ENCODE peak calls at places on chromosomes 4 and X, in six cellular contexts. D, Q, X, Z, T and I are unnamed samples.

GRCh38 chrX:136196691-136197155 is 49.4 kb downstream of the FHL1 start:
- DNase-seq in D (no peak), Q (no peak), X (no peak), Z (no peak), T (no peak), I (no peak)

GRCh38 chr4:113901994-113902787 is 77.3 kb downstream of the ARSJ start:
- DNase-seq in D (peak; percentile 85), Q (no peak), X (peak; percentile 64), Z (peak; percentile 74), T (no peak), I (peak; percentile 23)

GRCh38 chrX:130523460-130524394 is 121.9 kb downstream of the RBMX2 start:
- DNase-seq in D (no peak), Q (no peak), X (no peak), Z (peak; percentile 47), T (peak; percentile 10), I (no peak)

GRCh38 chrX:111511477-111511876 is at the start of gene SERTM2:
- DNase-seq in D (no peak), Q (no peak), X (no peak), Z (no peak), T (peak; percentile 26), I (peak; percentile 5)

GRCh38 chrX:49186125-49187027 is at the start of gene PRICKLE3:
- DNase-seq in D (peak; percentile 91), Q (no peak), X (peak; percentile 76), Z (peak; percentile 87), T (peak; percentile 85), I (peak; percentile 82)

GRCh38 chrX:40329616-40330015 is 231.9 kb upstream of the BCOR start:
- DNase-seq in D (no peak), Q (no peak), X (no peak), Z (no peak), T (peak; percentile 60), I (no peak)

GRCh38 chr4:123452585-123452984 is 56.0 kb downstream of the SPRY1 start:
- DNase-seq in D (no peak), Q (peak; percentile 86), X (no peak), Z (no peak), T (peak; percentile 52), I (no peak)

GRCh38 chr4:89539797-89540711 is 232.5 kb upstream of the GPRIN3 start:
- DNase-seq in D (no peak), Q (no peak), X (no peak), Z (no peak), T (no peak), I (no peak)

GRCh38 chr4:53684448-53684847 is 93.2 kb upstream of the LNX1 start:
- DNase-seq in D (no peak), Q (no peak), X (no peak), Z (no peak), T (no peak), I (no peak)

GRCh38 chr4:2054217-2054616 is 4.9 kb upstream of the NAT8L start:
- DNase-seq in D (peak; percentile 2), Q (no peak), X (no peak), Z (no peak), T (no peak), I (no peak)

GRCh38 chrX:134836497-134836968 is 154.3 kb upstream of the SMIM10 start:
- DNase-seq in D (no peak), Q (no peak), X (no peak), Z (peak; percentile 47), T (peak; percentile 29), I (no peak)

GRCh38 chrX:135688137-135688536 is 25.3 kb upstream of the CT45A1 start:
- DNase-seq in D (no peak), Q (no peak), X (no peak), Z (no peak), T (peak; percentile 7), I (no peak)

DNA sequence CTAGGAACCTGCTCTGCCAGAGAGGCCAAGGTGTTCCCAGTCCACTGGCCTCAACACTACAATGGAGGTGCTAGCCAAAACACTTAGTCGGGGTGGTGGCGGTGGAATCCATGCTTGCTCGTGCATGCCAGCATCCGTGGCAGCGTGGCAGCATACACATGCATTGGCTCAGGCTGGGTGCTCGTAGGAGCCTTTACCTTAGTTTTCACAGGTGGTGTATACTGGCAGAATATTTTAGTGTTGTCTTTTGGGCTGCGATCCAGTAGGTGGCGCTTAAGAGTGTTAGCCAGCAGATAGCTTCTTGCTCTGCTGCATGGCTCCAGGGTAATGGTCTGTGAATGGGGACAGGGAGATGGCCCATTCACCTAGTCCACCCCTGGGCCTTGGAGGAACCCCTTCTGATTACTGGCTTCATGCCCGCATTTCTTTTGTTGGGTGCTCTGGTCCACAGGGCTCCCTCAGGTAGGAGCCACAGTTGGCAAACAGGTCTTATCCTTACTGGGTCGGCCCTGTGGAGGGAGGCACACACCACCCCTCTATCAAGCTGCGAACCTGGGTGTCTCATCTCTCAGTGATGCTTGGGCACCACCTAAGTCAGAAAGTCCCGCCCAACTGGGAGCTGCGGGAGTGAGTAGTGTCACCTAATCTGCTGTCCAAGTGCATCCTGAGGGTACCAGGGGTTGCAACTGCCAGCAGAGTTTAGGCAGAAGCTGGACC is 40.0 kb downstream of the RIPPLY1 start:
- DNase-seq in D (no peak), Q (no peak), X (peak; percentile 8), Z (peak; percentile 38), T (peak; percentile 17), I (peak; percentile 25)
- TF ChIP-seq CTCF in D (peak; percentile 49), Q (peak; percentile 17), X (no peak), Z (peak; percentile 10), T (peak; percentile 56), I (peak; percentile 37)

GRCh38 chr4:80071643-80072606 is 1.1 kb downstream of the ANTXR2 start:
- DNase-seq in D (peak; percentile 80), Q (no peak), X (peak; percentile 59), Z (peak; percentile 22), T (peak; percentile 88), I (peak; percentile 30)

GRCh38 chr4:80073362-80074008 is 456 bp upstream of the ANTXR2 start:
- DNase-seq in D (no peak), Q (no peak), X (no peak), Z (no peak), T (no peak), I (peak; percentile 56)

GRCh38 chr4:80070880-80071620 is 2.0 kb downstream of the ANTXR2 start:
- DNase-seq in D (no peak), Q (no peak), X (no peak), Z (no peak), T (no peak), I (no peak)

GRCh38 chr4:80074059-80074458 is 1.0 kb upstream of the ANTXR2 start:
- DNase-seq in D (no peak), Q (no peak), X (no peak), Z (no peak), T (no peak), I (no peak)

DNA sequence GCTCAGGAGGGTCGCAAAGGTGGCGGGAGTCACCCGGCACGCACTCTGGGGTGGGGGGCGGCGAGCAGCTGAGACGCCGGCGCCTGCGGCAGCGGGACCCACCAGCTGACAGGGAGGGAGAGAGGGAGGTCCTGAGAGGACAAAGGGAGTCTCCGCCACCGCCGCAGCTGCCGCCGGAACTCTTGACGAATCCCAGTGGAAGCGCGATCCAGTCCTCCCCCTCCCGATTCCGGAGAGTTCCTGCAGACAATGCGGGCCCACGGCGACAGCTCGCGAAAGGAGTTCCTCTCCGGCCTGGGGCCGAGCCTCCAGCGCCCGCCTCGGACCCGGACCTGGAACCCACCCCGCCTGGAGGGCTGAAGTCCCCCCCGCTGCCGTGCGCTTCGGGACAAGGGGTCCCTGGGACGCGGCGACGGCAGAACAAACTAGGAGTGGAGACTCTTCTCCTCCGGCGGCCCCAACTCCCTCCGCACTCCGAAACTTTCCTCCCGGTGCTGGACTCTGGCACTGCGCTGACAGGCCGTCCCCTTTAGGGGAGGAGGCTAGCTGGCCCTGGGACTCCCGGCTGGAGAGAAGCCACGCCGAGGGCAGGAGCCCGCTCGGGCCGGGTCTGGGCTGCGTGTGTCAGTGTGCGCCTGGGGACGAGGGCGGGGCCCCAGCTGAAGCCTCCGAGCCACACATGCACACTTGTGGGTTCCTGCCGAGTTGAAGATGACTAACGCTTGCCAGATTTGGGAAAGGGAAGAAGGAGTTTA is at the start of gene ANTXR2:
- DNase-seq in D (peak; percentile 96), Q (peak; percentile 93), X (peak; percentile 70), Z (peak; percentile 74), T (peak; percentile 94), I (peak; percentile 71)
- TF ChIP-seq CTCF in D (no peak), Q (no peak), X (no peak), Z (no peak), T (no peak), I (no peak)

DNA sequence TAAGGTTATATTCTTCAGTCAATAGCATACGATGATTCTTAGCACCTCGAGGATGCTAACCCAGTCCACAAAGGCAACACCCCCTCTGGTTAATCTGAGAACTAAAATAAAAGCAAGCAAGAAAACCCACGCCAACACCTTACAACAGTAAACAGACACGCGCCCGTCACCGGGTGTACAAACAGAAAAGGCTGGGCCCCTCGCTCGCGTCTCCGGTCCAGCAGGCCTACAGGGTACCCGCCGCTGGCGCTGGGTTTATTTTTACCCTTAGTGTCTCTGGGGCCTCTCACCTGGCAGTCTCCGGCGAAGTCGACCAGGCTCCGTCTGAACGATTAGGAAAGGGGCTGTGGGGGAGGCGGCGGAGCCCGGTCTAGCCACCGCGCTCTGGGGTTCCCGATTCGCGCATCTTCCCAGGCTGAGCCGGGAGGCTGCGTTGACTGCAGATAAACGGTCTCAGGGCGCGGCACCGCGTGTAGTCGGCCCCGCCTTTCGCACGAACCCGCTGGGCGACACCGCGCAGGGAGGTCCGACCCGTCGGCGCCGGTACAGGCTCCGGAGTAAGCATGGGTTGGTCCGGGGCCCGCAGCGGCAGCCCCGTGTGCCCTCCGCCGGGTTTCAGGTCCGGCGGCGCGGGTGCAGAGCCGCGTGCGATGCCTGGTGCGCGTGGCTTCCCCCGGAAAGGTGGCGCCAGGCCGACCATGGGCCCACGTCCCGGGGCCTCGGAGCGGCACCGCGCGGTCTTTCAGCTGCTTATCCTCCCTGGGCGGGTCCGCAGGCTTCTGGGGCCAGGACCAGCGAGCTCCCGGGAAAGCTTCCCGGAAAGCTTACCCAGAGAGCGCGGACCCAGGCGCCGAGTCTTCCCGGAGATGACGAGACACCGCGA is at the start of gene SLC9B2:
- DNase-seq in D (peak; percentile 84), Q (no peak), X (peak; percentile 64), Z (peak; percentile 21), T (peak; percentile 74), I (peak; percentile 70)
- TF ChIP-seq CTCF in D (no peak), Q (no peak), X (no peak), Z (no peak), T (no peak), I (no peak)

GRCh38 chrX:1321689-1322088 is 14.9 kb upstream of the IL3RA start:
- DNase-seq in D (no peak), Q (no peak), X (no peak), Z (no peak), T (peak; percentile 20), I (no peak)

GRCh38 chrX:1325515-1326116 is 11.0 kb upstream of the IL3RA start:
- DNase-seq in D (no peak), Q (no peak), X (no peak), Z (no peak), T (peak; percentile 34), I (no peak)

GRCh38 chrX:1327651-1328304 is 8.8 kb upstream of the IL3RA start:
- DNase-seq in D (no peak), Q (no peak), X (no peak), Z (no peak), T (no peak), I (no peak)

GRCh38 chrX:1322393-1322792 is 14.2 kb upstream of the IL3RA start:
- DNase-seq in D (no peak), Q (no peak), X (no peak), Z (no peak), T (peak; percentile 63), I (no peak)

DNA sequence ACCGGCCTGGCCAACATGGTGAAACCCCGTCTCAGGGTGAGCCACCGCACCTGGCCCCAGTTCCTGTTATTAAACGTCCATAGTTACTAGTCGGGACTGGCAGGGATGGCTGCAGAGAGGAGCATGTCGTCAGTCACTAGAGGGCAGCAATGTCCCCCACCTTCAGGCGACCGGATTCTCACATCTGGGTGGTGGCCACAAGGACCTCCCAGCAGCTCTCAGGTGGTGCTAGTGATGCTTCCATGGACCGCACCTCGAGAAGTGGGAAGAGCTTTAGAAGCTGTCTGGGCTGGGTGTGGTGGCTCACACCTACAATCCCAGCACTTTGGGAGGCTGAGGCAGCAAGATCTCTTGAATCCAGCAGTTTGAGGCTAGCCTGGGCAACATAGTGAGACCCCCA is 13.3 kb upstream of the IL3RA start:
- DNase-seq in D (peak; percentile 63), Q (no peak), X (peak; percentile 42), Z (peak; percentile 66), T (peak; percentile 84), I (peak; percentile 79)
- TF ChIP-seq CTCF in D (peak; percentile 56), Q (no peak), X (peak; percentile 37), Z (no peak), T (peak; percentile 50), I (peak; percentile 45)